ENCODE peak calls at places on chromosome 9, in ten cellular contexts. B is memory B cell, U is sciatic nerve, I is GM13976, R is DMS153, K is keratinocyte, H is psoas muscle, O is body of pancreas, Q is IMR-90, S is progenitor cell of endocrine pancreas. J is an unnamed sample.

GRCh38 chr9:68844623-68845612 is 139.9 kb downstream of the PIP5K1B start:
- DNase-seq in B (peak), U (no peak), I (peak), R (no peak), K (no peak), H (peak), O (peak), Q (peak), S (peak), J (no peak)

GRCh38 chr9:129559506-129559881 is 61.4 kb downstream of the C9orf50 start:
- DNase-seq in B (no peak), U (no peak), I (no peak), R (no peak), K (no peak), H (no peak), O (no peak), Q (no peak), S (no peak), J (no peak)

GRCh38 chr9:90832251-90832650 is 30.6 kb downstream of the SYK start:
- DNase-seq in B (no peak), U (no peak), I (no peak), R (no peak), K (no peak), H (no peak), O (no peak), Q (no peak), S (no peak), J (no peak)

GRCh38 chr9:13071921-13072320 is 207.6 kb downstream of the MPDZ start:
- DNase-seq in B (no peak), U (no peak), I (no peak), R (no peak), K (no peak), H (no peak), O (no peak), Q (no peak), S (no peak), J (no peak)

GRCh38 chr9:126301985-126302603 is 24.5 kb upstream of the MVB12B start:
- DNase-seq in B (no peak), U (no peak), I (peak), R (peak), K (no peak), H (peak), O (peak), Q (peak), S (no peak), J (no peak)

GRCh38 chr9:133513214-133514088 is 11.3 kb downstream of the MYMK start:
- DNase-seq in B (no peak), U (no peak), I (no peak), R (peak), K (no peak), H (no peak), O (peak), Q (no peak), S (no peak), J (no peak)

GRCh38 chr9:35903049-35903448 is 3.0 kb upstream of the HRCT1 start:
- DNase-seq in B (no peak), U (no peak), I (peak), R (peak), K (peak), H (no peak), O (peak), Q (peak), S (no peak), J (no peak)

GRCh38 chr9:71683598-71684235 is 84.6 kb downstream of the CEMIP2 start:
- DNase-seq in B (no peak), U (no peak), I (no peak), R (no peak), K (peak), H (no peak), O (peak), Q (peak), S (no peak), J (no peak)

GRCh38 chr9:127057970-127058644 is 64.3 kb downstream of the ANGPTL2 start:
- DNase-seq in B (no peak), U (no peak), I (no peak), R (no peak), K (no peak), H (peak), O (no peak), Q (peak), S (no peak), J (no peak)

GRCh38 chr9:27473135-27473534 is 51.0 kb upstream of the IFNK start:
- DNase-seq in B (no peak), U (no peak), I (no peak), R (no peak), K (no peak), H (peak), O (peak), Q (no peak), S (no peak), J (peak)

J was measured in upper lobe of right lung.